ENCODE peak calls at places on chromosomes 3 and 15, in nine cellular contexts. P is breast epithelium, O is fibroblast of the aortic adventitia, Z is fibroblast of lung, V is AG09309, M is esophagus squamous epithelium, Q is psoas muscle, C is OCI-LY7, I is choroid plexus epithelial cell. J is an unnamed sample.

GRCh38 chr3:160084998-160085397 is 96.4 kb downstream of the IL12A start:
- DNase-seq in P (no peak), Z (no peak), C (no peak), O (no peak), Q (no peak), M (no peak), V (no peak), I (no peak), J (no peak)

GRCh38 chr15:79292011-79292410 is 9.5 kb downstream of the ANKRD34C start:
- DNase-seq in I (no peak), P (no peak), O (no peak), Q (no peak), Z (no peak), M (no peak), V (no peak), C (no peak), J (no peak)

GRCh38 chr3:160012108-160012507 is 23.5 kb downstream of the IL12A start:
- DNase-seq in I (no peak), O (no peak), V (no peak), M (no peak), Z (no peak), Q (no peak), C (peak), P (no peak), J (no peak)

GRCh38 chr3:141280086-141280485 is 48.5 kb downstream of the PXYLP1 start:
- DNase-seq in I (peak), V (peak), Q (no peak), O (peak), Z (no peak), P (no peak), M (no peak), C (no peak), J (peak)

GRCh38 chr3:107524214-107525100 is 1.7 kb downstream of the BBX start:
- DNase-seq in I (peak), Z (peak), Q (peak), M (peak), C (peak), P (peak), O (peak), V (no peak), J (peak)

GRCh38 chr3:174035317-174035886 is 637.9 kb downstream of the NLGN1 start:
- DNase-seq in I (peak), O (no peak), C (no peak), P (no peak), V (no peak), M (no peak), Z (peak), Q (no peak), J (no peak)

GRCh38 chr3:41450416-41451231 is 251.3 kb downstream of the CTNNB1 start:
- DNase-seq in Z (peak), M (no peak), O (no peak), I (no peak), C (no peak), V (no peak), Q (no peak), P (no peak), J (peak)

GRCh38 chr15:101689901-101690300 is 34.4 kb downstream of the TARS3 start:
- DNase-seq in Q (no peak), P (no peak), Z (peak), C (no peak), I (peak), V (no peak), M (no peak), O (no peak), J (peak)

GRCh38 chr15:39886418-39886817 is 33.6 kb downstream of the GPR176 start:
- DNase-seq in V (no peak), O (no peak), I (no peak), P (no peak), C (no peak), Z (no peak), M (no peak), Q (no peak), J (no peak)

GRCh38 chr3:89300976-89301375 is 193.6 kb downstream of the EPHA3 start:
- DNase-seq in I (peak), O (no peak), M (no peak), C (no peak), Z (no peak), P (no peak), V (no peak), Q (no peak), J (peak)

GRCh38 chr3:114411292-114411691 is 117.5 kb downstream of the TIGIT start:
- DNase-seq in I (peak), Q (no peak), M (no peak), V (no peak), P (no peak), Z (peak), C (no peak), O (peak), J (peak)

GRCh38 chr3:8503461-8503860 is 1.8 kb downstream of the LMCD1 start:
- DNase-seq in Q (no peak), C (no peak), O (no peak), I (peak), Z (no peak), V (no peak), P (no peak), M (no peak), J (peak)

GRCh38 chr3:154972951-154973350 is 107.2 kb upstream of the MME start:
- DNase-seq in Z (peak), M (no peak), I (peak), O (peak), Q (no peak), V (peak), C (no peak), P (no peak), J (peak)

GRCh38 chr3:51945926-51946500 is 3.9 kb downstream of the PARP3 start:
- DNase-seq in O (no peak), P (no peak), I (no peak), M (no peak), V (no peak), C (no peak), Z (no peak), Q (no peak), J (no peak)

GRCh38 chr3:73656241-73656890 is 31.6 kb upstream of the PDZRN3 start:
- DNase-seq in Z (peak), Q (no peak), I (peak), C (no peak), O (peak), P (no peak), V (no peak), M (no peak), J (no peak)

GRCh38 chr15:93583533-93583932 is 494.5 kb upstream of the RGMA start:
- DNase-seq in P (no peak), Q (no peak), V (no peak), C (no peak), I (no peak), O (no peak), M (no peak), Z (no peak), J (no peak)

GRCh38 chr3:98733055-98733777 is 29.9 kb upstream of the ST3GAL6 start:
- DNase-seq in O (peak), M (no peak), C (no peak), V (no peak), Q (peak), P (no peak), Z (peak), I (peak), J (peak)

GRCh38 chr3:186613637-186614265 is 891 bp downstream of the AHSG start:
- DNase-seq in C (no peak), M (no peak), Q (no peak), O (no peak), Z (no peak), V (no peak), I (peak), P (no peak), J (no peak)

GRCh38 chr3:15007681-15008141 is 57.4 kb downstream of the MRPS25 start:
- DNase-seq in C (no peak), V (peak), I (peak), Z (peak), O (peak), P (no peak), M (no peak), Q (peak), J (peak)

GRCh38 chr15:40282144-40282869 is 557 bp downstream of the ANKRD63 start:
- DNase-seq in Z (no peak), C (no peak), V (no peak), P (no peak), M (no peak), Q (peak), O (no peak), I (no peak), J (peak)

GRCh38 chr3:125332504-125332903 is 42.6 kb downstream of the ZNF148 start:
- DNase-seq in P (no peak), O (no peak), Q (no peak), C (no peak), Z (no peak), M (no peak), I (no peak), V (no peak), J (no peak)

GRCh38 chr15:47736123-47736786 is 18.9 kb downstream of the SEMA6D start:
- DNase-seq in M (no peak), V (no peak), O (no peak), I (no peak), C (no peak), Q (no peak), P (no peak), Z (peak), J (peak)

GRCh38 chr3:23948761-23949160 is 3.7 kb downstream of the NR1D2 start:
- DNase-seq in M (no peak), Q (no peak), V (no peak), C (no peak), I (peak), O (peak), Z (no peak), P (no peak), J (no peak)

GRCh38 chr15:36356978-36357582 is 222.3 kb upstream of the CDIN1 start:
- DNase-seq in V (peak), C (no peak), Q (no peak), O (peak), P (no peak), M (no peak), Z (peak), I (peak), J (peak)

GRCh38 chr3:135851201-135852061 is 114.1 kb upstream of the PPP2R3A start:
- DNase-seq in C (no peak), I (no peak), M (no peak), Z (no peak), V (no peak), P (no peak), O (peak), Q (no peak), J (no peak)

GRCh38 chr3:184532940-184533732 is 28.4 kb upstream of the EPHB3 start:
- DNase-seq in P (no peak), Q (no peak), M (no peak), Z (no peak), I (no peak), O (no peak), C (no peak), V (no peak), J (no peak)

GRCh38 chr15:90697180-90697579 is 20.0 kb upstream of the BLM start:
- DNase-seq in M (no peak), I (no peak), Q (no peak), V (no peak), P (no peak), Z (no peak), C (no peak), O (no peak), J (no peak)

GRCh38 chr15:95679847-95680582 is 650.5 kb upstream of the NR2F2 start:
- DNase-seq in V (no peak), C (no peak), Q (no peak), Z (no peak), O (no peak), M (no peak), P (no peak), I (no peak), J (no peak)

GRCh38 chr3:66615643-66616301 is 115.0 kb upstream of the LRIG1 start:
- DNase-seq in I (peak), C (no peak), O (no peak), V (no peak), Z (peak), P (no peak), Q (no peak), M (no peak), J (no peak)

GRCh38 chr3:119352235-119352634 is 58.1 kb downstream of the ARHGAP31 start:
- DNase-seq in M (no peak), I (peak), O (no peak), Z (no peak), V (no peak), P (no peak), Q (no peak), C (peak), J (no peak)

GRCh38 chr15:44289352-44289790 is 852 bp downstream of the GOLM2 start:
- DNase-seq in O (no peak), I (peak), Z (peak), C (peak), V (no peak), P (no peak), M (no peak), Q (no peak), J (no peak)

GRCh38 chr3:170636609-170637008 is 50.7 kb upstream of the SLC7A14 start:
- DNase-seq in Q (no peak), Z (no peak), M (no peak), I (no peak), C (no peak), V (no peak), P (no peak), O (no peak), J (no peak)

GRCh38 chr3:127490271-127491023 is 100.1 kb downstream of the TPRA1 start:
- DNase-seq in V (no peak), C (no peak), Z (no peak), Q (no peak), M (no peak), O (no peak), P (no peak), I (no peak), J (no peak)

DNA sequence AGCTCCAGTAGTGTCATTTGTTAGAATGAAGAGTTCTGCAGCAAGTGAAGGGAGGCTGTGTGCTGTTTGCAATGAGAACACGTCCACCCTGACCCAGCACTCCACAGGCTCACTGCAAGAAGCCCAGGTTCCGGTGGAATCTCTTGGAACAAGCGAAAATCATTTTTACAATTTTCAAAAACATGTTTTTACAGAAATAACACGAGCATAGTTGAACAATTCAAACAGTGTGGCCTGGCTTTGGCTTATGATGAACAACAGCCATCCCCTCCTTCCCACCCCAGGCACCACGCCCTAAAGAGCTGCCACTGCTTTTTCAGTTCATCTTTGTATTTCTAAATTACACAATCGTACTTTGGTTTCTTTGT is 59.5 kb upstream of the KY start:
- DNase-seq in O (peak), Z (no peak), C (no peak), P (no peak), V (no peak), M (no peak), Q (no peak), I (no peak), J (no peak)
- H3K4me3 ChIP-seq in O (no peak), Z (no peak), C (no peak), P (no peak), V (no peak), M (no peak), Q (no peak), I (no peak), J (no peak)

DNA sequence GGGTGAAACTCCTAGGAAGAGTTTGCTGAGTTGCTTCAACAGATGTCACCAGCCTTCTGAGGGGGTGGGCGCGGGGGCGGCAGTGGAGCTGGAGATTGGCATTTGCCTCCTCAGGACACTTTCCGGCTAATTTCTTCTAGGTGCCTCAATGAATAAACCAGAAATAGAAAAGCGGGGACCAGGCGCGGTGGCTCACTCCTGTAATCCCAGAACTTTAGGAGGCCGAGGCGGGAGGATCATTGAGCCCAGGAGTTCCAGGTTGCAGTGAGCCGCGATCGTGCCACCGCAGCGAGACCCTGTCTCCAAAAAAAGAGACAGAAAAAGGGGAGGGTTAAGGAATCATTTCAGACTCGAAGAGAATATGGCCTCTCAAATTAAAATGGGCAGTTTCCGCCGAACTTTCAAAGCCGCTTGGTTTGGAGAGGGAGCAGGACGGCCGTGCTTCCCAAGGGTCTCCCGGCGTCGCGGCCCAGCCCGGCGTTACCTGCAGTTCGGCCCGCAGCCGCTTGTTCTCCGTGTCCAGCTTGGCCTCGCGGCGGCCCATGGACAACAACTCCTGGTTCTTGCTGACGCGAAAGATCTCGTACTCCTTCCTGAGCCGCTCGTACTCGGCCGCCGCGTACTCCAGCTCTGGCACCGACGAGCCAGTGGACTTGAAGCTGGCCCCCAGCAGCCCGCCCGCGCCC is 587 bp downstream of the NPHP3 start:
- DNase-seq in P (peak), V (peak), Z (peak), Q (peak), M (peak), C (no peak), O (peak), I (peak), J (peak)
- TF ChIP-seq CTCF in P (peak), V (peak), Z (no peak), Q (peak), M (peak), C (no peak), O (peak), I (peak), J (peak)

DNA sequence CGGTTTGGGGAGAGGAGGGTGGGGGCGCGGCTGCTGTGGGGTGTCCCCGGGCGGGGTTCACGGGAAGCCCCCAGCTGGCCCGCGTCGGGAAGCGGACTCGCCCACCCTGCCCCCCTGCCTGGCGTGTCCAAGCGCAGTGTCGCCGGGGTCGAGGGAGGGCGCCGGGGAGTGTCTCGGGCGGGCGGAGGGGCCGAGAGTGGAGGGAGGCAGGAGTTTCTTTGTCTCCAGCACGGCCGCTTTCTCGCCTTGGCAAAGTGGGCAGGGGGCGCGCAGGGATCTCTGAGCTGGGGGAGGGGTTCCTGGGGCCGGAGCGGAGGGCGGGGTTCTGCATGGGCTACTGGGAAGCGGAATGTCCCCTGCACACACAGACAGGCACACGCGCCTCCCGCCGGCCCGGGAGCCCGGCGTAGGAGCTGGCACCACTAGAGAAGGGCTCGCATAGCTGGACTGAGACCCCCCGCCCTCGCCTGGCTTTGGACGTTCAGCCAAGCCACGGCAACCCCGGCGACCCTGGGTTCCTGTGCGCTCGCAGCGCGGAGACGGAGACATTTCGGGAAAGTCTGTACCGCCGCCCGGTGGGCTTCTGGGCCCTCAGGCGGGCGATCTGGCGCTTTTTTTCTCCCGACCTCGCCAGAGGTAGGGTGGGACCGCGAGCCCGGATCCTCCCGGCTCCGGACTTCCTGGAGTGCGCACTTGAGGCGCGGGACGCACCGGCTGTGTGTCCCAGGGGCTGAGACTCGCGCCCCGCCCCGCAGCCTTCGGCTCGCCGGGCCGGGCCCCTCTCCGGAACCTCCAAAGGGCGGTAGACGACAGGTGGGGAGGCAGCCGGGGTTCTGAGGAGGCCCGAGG is 870 bp downstream of the ST8SIA2 start:
- DNase-seq in Q (no peak), C (no peak), O (no peak), V (no peak), I (no peak), M (no peak), P (no peak), Z (no peak), J (no peak)
- H3K4me3 ChIP-seq in Q (peak), C (no peak), O (no peak), V (peak), I (no peak), M (peak), P (peak), Z (peak), J (no peak)

DNA sequence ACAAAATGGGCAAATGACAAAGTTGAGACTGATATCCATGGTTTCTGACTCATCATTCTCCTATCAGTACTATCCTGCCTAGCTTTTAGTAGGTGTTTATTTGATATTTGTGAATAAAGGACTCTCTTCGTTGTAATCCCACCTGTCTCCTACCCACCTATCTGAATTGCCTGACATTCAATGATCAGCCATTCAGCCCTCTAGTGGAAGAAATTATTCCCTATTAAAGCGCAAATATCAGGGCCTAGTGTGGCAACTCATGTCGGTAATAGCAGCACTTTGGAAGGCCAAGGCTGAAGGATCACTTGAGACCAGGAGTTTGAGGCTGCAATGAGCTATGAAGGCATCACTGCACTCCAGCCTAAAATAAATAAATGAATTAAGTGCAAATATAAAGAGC is 195.7 kb upstream of the SETMAR start:
- DNase-seq in I (no peak), V (no peak), C (no peak), P (no peak), M (no peak), Z (no peak), Q (no peak), O (no peak), J (no peak)
- TF ChIP-seq CTCF in I (no peak), V (no peak), C (peak), P (no peak), M (no peak), Z (no peak), Q (no peak), O (no peak), J (no peak)

DNA sequence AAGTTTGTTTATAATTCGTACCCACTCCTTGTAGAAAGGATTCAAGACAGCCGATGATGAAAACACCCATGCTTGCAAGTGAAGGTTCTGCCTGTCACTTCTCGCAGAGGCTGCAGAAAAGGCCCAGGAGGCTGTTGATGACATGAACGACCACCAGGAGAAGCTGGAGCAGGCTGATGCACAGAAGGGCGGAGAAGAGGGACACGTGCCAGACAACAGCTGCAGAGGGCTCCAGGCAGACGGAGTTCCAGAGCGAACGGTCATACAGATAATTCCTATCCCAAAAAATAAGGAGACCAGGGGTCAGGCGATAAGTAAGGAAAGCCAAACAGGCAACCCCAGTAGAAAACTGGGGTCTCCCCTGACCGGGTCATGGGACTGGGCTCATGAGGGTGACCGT is 5.7 kb upstream of the DYNLT2B start:
- DNase-seq in O (peak), P (no peak), Z (peak), I (peak), Q (no peak), V (no peak), C (no peak), M (no peak), J (peak)
- H3K4me3 ChIP-seq in O (no peak), P (no peak), Z (no peak), I (no peak), Q (no peak), V (no peak), C (no peak), M (no peak), J (no peak)

GRCh38 chr3:56254835-56255234 is 213.4 kb downstream of the ERC2 start:
- DNase-seq in Q (no peak), Z (no peak), O (no peak), V (no peak), I (peak), P (no peak), C (peak), M (no peak), J (no peak)
- TF ChIP-seq CTCF in Q (no peak), Z (peak), O (peak), V (peak), I (peak), P (peak), C (peak), M (no peak), J (peak)

J was measured in fibroblast of villous mesenchyme.